ENCODE peak calls at places on chromosomes 7 and 10, in six cellular contexts. F is neural progenitor cell, B is uterus, S is pancreas, A is esophagus squamous epithelium, M is tibial artery. T is an unnamed sample.

GRCh38 chr7:75727881-75728592 is 10.7 kb downstream of the HIP1 start:
- DNase-seq in F (no peak), B (peak), S (peak), A (no peak), M (no peak), T (no peak)

GRCh38 chr10:80100861-80101695 is 22.6 kb downstream of the TMEM254 start:
- DNase-seq in F (no peak), B (no peak), S (no peak), A (no peak), M (no peak), T (no peak)

GRCh38 chr7:891805-892204 is 15.5 kb downstream of the GET4 start:
- DNase-seq in F (no peak), B (no peak), S (no peak), A (no peak), M (no peak), T (no peak)

GRCh38 chr7:326845-327304 is 36.9 kb downstream of the FOXL3 start:
- DNase-seq in F (no peak), B (no peak), S (peak), A (no peak), M (no peak), T (no peak)

GRCh38 chr10:557792-558328 is 131.6 kb downstream of the DIP2C start:
- DNase-seq in F (no peak), B (no peak), S (no peak), A (no peak), M (no peak), T (peak)

GRCh38 chr7:44969701-44970494 is 8.9 kb downstream of the MYO1G start:
- DNase-seq in F (no peak), B (no peak), S (no peak), A (no peak), M (no peak), T (no peak)

GRCh38 chr7:107048783-107049418 is 4.4 kb downstream of the PRKAR2B start:
- DNase-seq in F (no peak), B (no peak), S (no peak), A (no peak), M (no peak), T (no peak)

GRCh38 chr7:99314504-99314903 is 11.2 kb upstream of the ARPC1A start:
- DNase-seq in F (no peak), B (no peak), S (no peak), A (no peak), M (no peak), T (no peak)

GRCh38 chr7:159144756-159145543 is at the start of gene VIPR2:
- DNase-seq in F (peak), B (peak), S (peak), A (no peak), M (no peak), T (no peak)

GRCh38 chr10:22853906-22854447 is 73.9 kb upstream of the ARMC3 start:
- DNase-seq in F (no peak), B (no peak), S (no peak), A (no peak), M (no peak), T (no peak)

GRCh38 chr7:2701832-2702593 is 14.0 kb downstream of the AMZ1 start:
- DNase-seq in F (no peak), B (peak), S (no peak), A (no peak), M (peak), T (peak)

DNA sequence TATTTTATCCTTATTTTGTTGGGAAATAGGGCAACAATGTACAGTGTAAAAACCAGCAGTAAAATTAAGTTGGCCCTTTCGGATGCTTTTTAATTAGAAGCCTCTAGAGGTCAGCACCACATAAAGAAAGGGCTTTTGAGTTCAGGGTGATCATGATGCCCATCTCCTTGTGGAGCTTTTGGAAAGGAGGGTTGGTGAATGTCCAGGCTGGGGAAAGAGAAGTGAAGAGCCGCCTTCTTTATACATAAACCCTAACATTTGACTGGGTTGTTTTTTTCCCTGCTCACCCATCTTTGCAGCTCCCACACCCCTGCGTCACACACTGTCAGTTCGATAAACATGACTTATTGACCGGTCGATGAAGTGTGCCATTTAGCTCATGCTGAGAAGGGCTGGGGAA is 29.8 kb downstream of the MTURN start:
- DNase-seq in F (peak), B (no peak), S (no peak), A (no peak), M (no peak), T (no peak)
- TF ChIP-seq CTCF in F (peak), B (peak), S (peak), A (peak), M (peak), T (peak)

GRCh38 chr10:78952686-78953085 is 116.1 kb upstream of the ZMIZ1 start:
- DNase-seq in F (no peak), B (peak), S (no peak), A (no peak), M (peak), T (no peak)
- H3K27ac ChIP-seq in F (no peak), B (peak), S (no peak), A (no peak), M (no peak), T (peak)

DNA sequence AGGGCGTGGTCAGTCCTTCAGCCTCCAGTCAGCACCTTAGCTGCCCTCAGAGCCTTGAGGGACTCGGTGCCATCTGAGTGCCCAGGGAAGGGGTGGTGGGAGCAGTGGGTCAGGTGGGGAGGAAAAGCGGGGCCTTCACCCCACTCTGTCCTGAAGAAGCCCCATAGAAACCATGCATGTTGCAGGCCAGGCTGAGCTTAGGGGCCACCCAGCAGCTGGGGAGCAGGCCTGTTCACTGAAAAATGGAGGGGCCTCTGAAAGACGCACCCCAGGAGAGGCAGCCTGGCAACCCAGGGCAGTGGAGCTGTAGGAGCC is 144.3 kb downstream of the GRID1 start:
- DNase-seq in F (no peak), B (no peak), S (no peak), A (no peak), M (no peak), T (no peak)
- TF ChIP-seq CTCF in F (no peak), B (no peak), S (no peak), A (no peak), M (no peak), T (no peak)

GRCh38 chr7:104883718-104884452 is 130.1 kb upstream of the KMT2E start:
- DNase-seq in F (peak), B (peak), S (peak), A (no peak), M (peak), T (peak)
- H3K27ac ChIP-seq in F (no peak), B (peak), S (peak), A (no peak), M (peak), T (no peak)

DNA sequence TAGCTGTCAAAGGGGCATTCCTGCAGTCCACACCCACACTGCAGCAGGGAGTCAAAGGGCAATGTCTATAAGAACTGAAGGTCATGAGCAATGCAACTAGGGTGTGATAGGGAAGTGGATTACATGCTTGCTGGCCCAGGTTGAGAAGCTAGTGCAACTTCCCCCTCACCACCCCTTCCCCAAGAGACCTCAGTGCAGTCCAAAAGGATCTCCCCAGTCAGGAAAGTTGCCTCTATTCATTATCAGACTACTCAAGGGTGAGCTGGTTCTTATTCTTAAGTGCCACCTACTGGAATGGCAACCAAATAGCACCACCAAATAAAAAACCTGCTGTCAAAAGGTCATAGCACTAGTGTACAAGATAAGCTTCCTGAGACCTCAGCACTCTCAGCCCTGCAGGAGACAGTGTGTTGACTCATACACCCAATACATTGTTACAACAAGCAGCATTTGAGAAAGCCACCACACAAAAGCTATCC is 28.2 kb downstream of the MTERF1 start:
- DNase-seq in F (peak), B (no peak), S (no peak), A (no peak), M (no peak), T (no peak)
- TF ChIP-seq CTCF in F (peak), B (no peak), S (no peak), A (no peak), M (no peak), T (no peak)

GRCh38 chr10:11183000-11183399 is 165.3 kb downstream of the CELF2 start:
- DNase-seq in F (no peak), B (no peak), S (no peak), A (no peak), M (no peak), T (no peak)
- H3K27ac ChIP-seq in F (no peak), B (no peak), S (no peak), A (no peak), M (no peak), T (no peak)

GRCh38 chr10:17409170-17409733 is 45.1 kb downstream of the ST8SIA6 start:
- DNase-seq in F (no peak), B (no peak), S (no peak), A (no peak), M (no peak), T (no peak)
- TF ChIP-seq CTCF in F (peak), B (no peak), S (peak), A (no peak), M (peak), T (peak)

GRCh38 chr10:72735288-72735926 is 43.5 kb downstream of the MCU start:
- DNase-seq in F (no peak), B (no peak), S (no peak), A (no peak), M (no peak), T (no peak)

GRCh38 chr10:72736881-72737280 is 44.9 kb downstream of the MCU start:
- DNase-seq in F (no peak), B (no peak), S (no peak), A (no peak), M (no peak), T (no peak)

GRCh38 chr10:72740526-72740925 is 48.6 kb downstream of the MCU start:
- DNase-seq in F (peak), B (no peak), S (no peak), A (no peak), M (no peak), T (peak)

GRCh38 chr10:72736176-72736795 is 44.3 kb downstream of the MCU start:
- DNase-seq in F (no peak), B (no peak), S (no peak), A (no peak), M (no peak), T (no peak)

GRCh38 chr10:72738476-72738875 is 46.5 kb downstream of the MCU start:
- DNase-seq in F (no peak), B (no peak), S (no peak), A (no peak), M (no peak), T (no peak)
- H3K27ac ChIP-seq in F (no peak), B (peak), S (peak), A (no peak), M (peak), T (no peak)

GRCh38 chr7:101950450-101951119 is 133.2 kb downstream of the CUX1 start:
- DNase-seq in F (peak), B (no peak), S (no peak), A (no peak), M (no peak), T (no peak)
- TF ChIP-seq CTCF in F (no peak), B (no peak), S (no peak), A (no peak), M (no peak), T (peak)

T was measured in adrenal gland.